ENCODE peak calls at places on chromosomes 1 and 21, in ten cellular contexts. R, D, N, Y, L, F, H, I, P and A are unnamed samples.

GRCh38 chr21:46416551-46416950 is 42.1 kb upstream of the DIP2A start:
- DNase-seq in R (no peak), D (no peak), N (no peak), Y (no peak), L (no peak), F (no peak), H (no peak), I (no peak), P (no peak), A (no peak)

GRCh38 chr1:230354005-230354404 is 72.1 kb downstream of the PGBD5 start:
- DNase-seq in R (no peak), D (no peak), N (no peak), Y (no peak), L (no peak), F (no peak), H (no peak), I (no peak), P (no peak), A (no peak)

GRCh38 chr1:108815566-108815965 is 41.3 kb downstream of the AKNAD1 start:
- DNase-seq in R (no peak), D (no peak), N (no peak), Y (no peak), L (no peak), F (no peak), H (no peak), I (no peak), P (no peak), A (no peak)

GRCh38 chr1:248924696-248925532 is 18.9 kb downstream of the PGBD2 start:
- DNase-seq in R (no peak), D (peak; percentile 30), N (peak; percentile 15), Y (no peak), L (peak; percentile 37), F (no peak), H (no peak), I (no peak), P (peak; percentile 65), A (no peak)

GRCh38 chr1:207077012-207077411 is 11.6 kb upstream of the C4BPB start:
- DNase-seq in R (no peak), D (no peak), N (no peak), Y (no peak), L (no peak), F (no peak), H (no peak), I (no peak), P (no peak), A (no peak)

GRCh38 chr1:21749109-21749508 is 33.8 kb downstream of the USP48 start:
- DNase-seq in R (no peak), D (no peak), N (no peak), Y (no peak), L (no peak), F (no peak), H (no peak), I (no peak), P (no peak), A (no peak)

GRCh38 chr1:177753655-177754054 is 216.2 kb downstream of the SEC16B start:
- DNase-seq in R (no peak), D (no peak), N (no peak), Y (no peak), L (no peak), F (no peak), H (no peak), I (no peak), P (no peak), A (no peak)

GRCh38 chr1:71053758-71054157 is 6.1 kb upstream of the PTGER3 start:
- DNase-seq in R (no peak), D (no peak), N (no peak), Y (no peak), L (no peak), F (no peak), H (no peak), I (no peak), P (no peak), A (no peak)

GRCh38 chr21:35106246-35106835 is 57.2 kb upstream of the RUNX1 start:
- DNase-seq in R (no peak), D (no peak), N (no peak), Y (no peak), L (no peak), F (no peak), H (no peak), I (no peak), P (no peak), A (no peak)

GRCh38 chr21:39029086-39029772 is 154.0 kb downstream of the PSMG1 start:
- DNase-seq in R (no peak), D (no peak), N (no peak), Y (peak; percentile 44), L (no peak), F (peak; percentile 39), H (no peak), I (no peak), P (no peak), A (no peak)

GRCh38 chr1:47934243-47934805 is 62.9 kb downstream of the TRABD2B start:
- DNase-seq in R (no peak), D (peak; percentile 27), N (no peak), Y (peak; percentile 59), L (peak; percentile 52), F (peak; percentile 16), H (no peak), I (peak; percentile 76), P (no peak), A (no peak)

GRCh38 chr1:47935856-47936255 is 61.3 kb downstream of the TRABD2B start:
- DNase-seq in R (no peak), D (no peak), N (no peak), Y (no peak), L (no peak), F (no peak), H (no peak), I (no peak), P (no peak), A (no peak)

GRCh38 chr1:47936916-47937551 is 60.2 kb downstream of the TRABD2B start:
- DNase-seq in R (no peak), D (no peak), N (no peak), Y (no peak), L (no peak), F (no peak), H (no peak), I (no peak), P (no peak), A (no peak)

GRCh38 chr1:47932744-47933143 is 64.4 kb downstream of the TRABD2B start:
- DNase-seq in R (no peak), D (no peak), N (no peak), Y (no peak), L (no peak), F (no peak), H (no peak), I (no peak), P (no peak), A (no peak)

GRCh38 chr1:47935163-47935562 is 62.0 kb downstream of the TRABD2B start:
- DNase-seq in R (no peak), D (no peak), N (no peak), Y (no peak), L (no peak), F (no peak), H (no peak), I (no peak), P (no peak), A (no peak)
- TF ChIP-seq CTCF in R (no peak), D (no peak), N (no peak), Y (no peak), L (no peak), F (no peak), H (no peak), I (no peak), P (no peak), A (no peak)

DNA sequence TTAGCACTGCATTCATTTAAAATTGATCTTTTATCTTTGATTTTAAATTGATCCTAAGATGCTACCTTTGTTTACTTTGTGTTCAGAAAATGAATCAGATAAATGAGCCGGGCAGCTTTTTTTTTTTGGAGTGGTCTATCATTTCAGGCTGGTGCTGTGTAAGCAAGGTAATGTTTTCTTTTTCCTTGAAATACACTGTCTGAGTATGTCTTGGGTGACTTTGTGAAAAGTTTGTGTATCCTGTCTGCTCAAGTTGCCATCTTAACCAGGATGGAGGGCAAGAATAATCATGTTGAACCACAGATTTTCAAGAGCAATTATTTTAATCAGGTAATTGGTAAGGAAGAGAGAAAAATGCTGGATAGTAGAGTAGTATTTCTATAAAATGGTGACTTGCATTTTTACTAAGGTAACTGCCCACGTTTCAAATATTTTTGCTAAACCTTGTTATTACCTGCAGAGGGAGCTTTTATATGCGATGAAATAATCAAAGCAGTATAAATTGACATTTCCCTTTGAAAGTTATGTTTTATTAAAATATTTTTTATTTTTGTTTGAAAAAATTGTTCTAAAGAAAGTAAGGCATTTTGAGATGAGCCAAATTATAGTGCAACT is 11.1 kb downstream of the ADGRL2 start:
- DNase-seq in R (no peak), D (no peak), N (no peak), Y (no peak), L (no peak), F (no peak), H (no peak), I (no peak), P (no peak), A (no peak)
- TF ChIP-seq CTCF in R (peak; percentile 58), D (no peak), N (peak; percentile 31), Y (no peak), L (peak; percentile 16), F (peak; percentile 11), H (no peak), I (no peak), P (no peak), A (no peak)

GRCh38 chr1:209356909-209357498 is 226.5 kb upstream of the CAMK1G start:
- DNase-seq in R (no peak), D (no peak), N (no peak), Y (no peak), L (no peak), F (no peak), H (no peak), I (no peak), P (no peak), A (no peak)
- TF ChIP-seq CTCF in R (no peak), D (no peak), N (no peak), Y (no peak), L (no peak), F (no peak), H (no peak), I (no peak), P (no peak), A (no peak)

DNA sequence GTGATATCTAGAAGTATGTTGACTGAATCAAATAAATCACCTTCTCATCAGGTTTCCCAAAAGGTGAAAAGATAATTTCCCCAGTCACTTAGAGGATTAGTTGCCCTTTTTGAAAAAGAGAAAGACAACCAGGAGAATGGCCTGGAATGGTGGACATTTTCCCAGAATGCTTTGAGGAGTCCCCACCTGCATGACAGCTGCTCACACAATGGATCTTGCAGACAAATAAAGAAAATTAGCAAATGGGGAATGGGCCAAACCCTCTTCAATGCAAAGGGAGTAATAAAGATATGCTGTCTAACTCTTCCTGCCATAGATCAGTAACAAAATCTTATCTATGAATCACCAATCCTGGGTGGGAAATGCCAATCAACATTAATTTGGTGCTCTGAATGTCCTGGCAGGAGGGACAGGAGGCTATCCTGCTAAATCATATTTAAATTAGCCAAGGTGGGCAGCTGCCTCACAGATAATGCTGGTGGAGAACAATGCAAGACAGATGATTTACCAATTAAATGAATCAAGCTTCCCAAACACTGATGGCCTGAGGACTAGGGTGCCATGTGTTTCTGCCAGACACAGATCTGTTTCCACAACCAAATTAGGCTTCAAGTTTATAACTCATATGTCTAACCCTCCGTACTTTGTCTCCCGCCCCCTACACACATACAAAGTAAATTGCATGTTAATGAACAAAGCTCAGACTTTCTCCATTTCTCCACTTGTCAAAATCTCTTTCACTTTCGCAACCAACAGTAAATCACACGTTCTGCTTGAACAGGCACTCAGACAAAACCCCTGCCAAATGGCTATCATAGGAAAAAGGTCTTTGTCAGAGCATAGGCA is 488.0 kb upstream of the PLXNA2 start:
- DNase-seq in R (no peak), D (peak; percentile 8), N (no peak), Y (no peak), L (no peak), F (no peak), H (no peak), I (no peak), P (no peak), A (no peak)
- TF ChIP-seq CTCF in R (no peak), D (no peak), N (no peak), Y (no peak), L (no peak), F (no peak), H (no peak), I (no peak), P (no peak), A (no peak)